ENCODE peak calls at places on chromosome 20, in five cellular contexts. H is tibial artery; W is A549; O is stimulated activated CD4-positive, alpha-beta T cell treated with anti-CD3 and anti-CD28 coated beads, Interleukin-12 subunit alpha, Interleukin-12 subunit beta, amount 100 ng/mL, for 4 hours; Y is CD4-positive, alpha-beta T cell. J is an unnamed sample.

GRCh38 chr20:18666803-18667460 is 79.1 kb downstream of the DTD1 start:
- DNase-seq in H (no peak), W (no peak), O (no peak), Y (no peak), J (no peak)

GRCh38 chr20:38726849-38727601 is 2.7 kb downstream of the SLC32A1 start:
- DNase-seq in H (no peak), W (no peak), O (peak), Y (peak), J (no peak)

GRCh38 chr20:42277203-42277602 is 659.0 kb upstream of the CHD6 start:
- DNase-seq in H (no peak), W (no peak), O (no peak), Y (no peak), J (no peak)

GRCh38 chr20:25225642-25226432 is 22.0 kb upstream of the PYGB start:
- DNase-seq in H (peak), W (no peak), O (no peak), Y (no peak), J (no peak)

GRCh38 chr20:50292324-50293243 is 102.0 kb downstream of the CEBPB start:
- DNase-seq in H (peak), W (peak), O (peak), Y (no peak), J (no peak)

GRCh38 chr20:37803476-37804307 is 99.2 kb upstream of the VSTM2L start:
- DNase-seq in H (no peak), W (no peak), O (no peak), Y (no peak), J (no peak)

GRCh38 chr20:20755674-20756319 is 43.4 kb upstream of the RALGAPA2 start:
- DNase-seq in H (no peak), W (no peak), O (no peak), Y (no peak), J (no peak)

GRCh38 chr20:4973330-4974097 is 27.8 kb downstream of the SLC23A2 start:
- DNase-seq in H (peak), W (peak), O (peak), Y (no peak), J (no peak)

GRCh38 chr20:52204136-52204535 is 12.6 kb upstream of the ZFP64 start:
- DNase-seq in H (no peak), W (no peak), O (no peak), Y (no peak), J (no peak)

GRCh38 chr20:2801459-2801728 is 967 bp upstream of the CPXM1 start:
- DNase-seq in H (no peak), W (no peak), O (no peak), Y (no peak), J (no peak)

GRCh38 chr20:1489764-1490436 is 1.3 kb downstream of the SIRPB2 start:
- DNase-seq in H (no peak), W (no peak), O (no peak), Y (no peak), J (peak)

GRCh38 chr20:13337090-13337784 is 116.2 kb downstream of the ISM1 start:
- DNase-seq in H (no peak), W (no peak), O (no peak), Y (no peak), J (no peak)

GRCh38 chr20:22682381-22682780 is 98.0 kb upstream of the FOXA2 start:
- DNase-seq in H (no peak), W (no peak), O (no peak), Y (no peak), J (peak)

GRCh38 chr20:46400253-46400652 is 6.2 kb downstream of the ELMO2 start:
- DNase-seq in H (no peak), W (no peak), O (no peak), Y (no peak), J (no peak)

GRCh38 chr20:19748687-19749086 is 9.4 kb upstream of the RIN2 start:
- DNase-seq in H (no peak), W (no peak), O (no peak), Y (no peak), J (no peak)

GRCh38 chr20:32465092-32465900 is 107.2 kb downstream of the ASXL1 start:
- DNase-seq in H (no peak), W (peak), O (no peak), Y (no peak), J (no peak)

GRCh38 chr20:61724376-61724775 is 341.3 kb downstream of the TAF4 start:
- DNase-seq in H (no peak), W (peak), O (no peak), Y (no peak), J (no peak)

GRCh38 chr20:40262219-40262618 is 426.8 kb downstream of the MAFB start:
- DNase-seq in H (no peak), W (no peak), O (no peak), Y (no peak), J (no peak)

GRCh38 chr20:60693513-60694133 is 558.4 kb upstream of the CDH4 start:
- DNase-seq in H (no peak), W (no peak), O (no peak), Y (no peak), J (no peak)

GRCh38 chr20:61419501-61419900 is 167.4 kb downstream of the CDH4 start:
- DNase-seq in H (no peak), W (no peak), O (no peak), Y (no peak), J (no peak)

GRCh38 chr20:33697129-33697528 is 10.9 kb upstream of the E2F1 start:
- DNase-seq in H (peak), W (no peak), O (no peak), Y (no peak), J (no peak)

GRCh38 chr20:50788045-50788867 is 6.6 kb upstream of the BCAS4 start:
- DNase-seq in H (no peak), W (peak), O (no peak), Y (no peak), J (peak)

GRCh38 chr20:63076421-63076820 is 69.7 kb upstream of the BHLHE23 start:
- DNase-seq in H (no peak), W (no peak), O (no peak), Y (no peak), J (no peak)

GRCh38 chr20:21103582-21104465 is 2.3 kb downstream of the LINC00237 start:
- DNase-seq in H (no peak), W (no peak), O (no peak), Y (no peak), J (no peak)

GRCh38 chr20:19110866-19111460 is 101.5 kb upstream of the SLC24A3 start:
- DNase-seq in H (no peak), W (no peak), O (no peak), Y (no peak), J (no peak)

GRCh38 chr20:7775072-7775471 is 165.2 kb downstream of the HAO1 start:
- DNase-seq in H (no peak), W (no peak), O (no peak), Y (no peak), J (no peak)

GRCh38 chr20:24787621-24788020 is 161.4 kb upstream of the CST7 start:
- DNase-seq in H (no peak), W (no peak), O (no peak), Y (no peak), J (no peak)

GRCh38 chr20:20720158-20720557 is 7.7 kb upstream of the RALGAPA2 start:
- DNase-seq in H (no peak), W (no peak), O (no peak), Y (no peak), J (no peak)

GRCh38 chr20:48616481-48616880 is 211.3 kb downstream of the PREX1 start:
- DNase-seq in H (peak), W (no peak), O (no peak), Y (no peak), J (no peak)

GRCh38 chr20:61731363-61732181 is 334.1 kb downstream of the TAF4 start:
- DNase-seq in H (no peak), W (peak), O (no peak), Y (no peak), J (peak)

GRCh38 chr20:32797160-32797468 is 22.6 kb upstream of the MAPRE1 start:
- DNase-seq in H (no peak), W (no peak), O (no peak), Y (no peak), J (no peak)

GRCh38 chr20:11564491-11564890 is 353.2 kb upstream of the BTBD3 start:
- DNase-seq in H (no peak), W (no peak), O (no peak), Y (no peak), J (no peak)

GRCh38 chr20:60011512-60012507 is 53.6 kb downstream of the CDH26 start:
- DNase-seq in H (no peak), W (no peak), O (no peak), Y (no peak), J (no peak)